ENCODE peak calls at places on chromosomes 11 and 22, in nine cellular contexts. N is T-cell, F is HepG2, P is lung microvascular endothelial cell, E is endothelial cell, W is Daoy, Z is GM06990, A is sigmoid colon, Y is NCI-H187. I is an unnamed sample.

GRCh38 chr11:86774422-86774821 is 25.9 kb upstream of the PRSS23 start:
- DNase-seq in N (no peak), F (no peak), P (no peak), E (no peak), W (no peak), Z (no peak), A (no peak), Y (no peak), I (no peak)

GRCh38 chr11:2533642-2534115 is 88.9 kb downstream of the KCNQ1 start:
- DNase-seq in N (peak; percentile 31), F (peak; percentile 85), P (peak; percentile 43), E (peak; percentile 77), W (peak; percentile 95), Z (peak; percentile 41), A (peak; percentile 86), Y (no peak), I (peak; percentile 85)

GRCh38 chr11:109521571-109522086 is 99.6 kb downstream of the C11orf87 start:
- DNase-seq in N (no peak), F (no peak), P (no peak), E (no peak), W (no peak), Z (no peak), A (no peak), Y (no peak), I (no peak)

GRCh38 chr11:2772544-2773031 is 72.8 kb upstream of the KCNQ1OT1 start:
- DNase-seq in N (no peak), F (no peak), P (no peak), E (peak; percentile 1), W (peak; percentile 75), Z (no peak), A (no peak), Y (no peak), I (peak; percentile 60)

GRCh38 chr22:49449811-49450386 is 377.8 kb downstream of the BRD1 start:
- DNase-seq in N (no peak), F (no peak), P (no peak), E (no peak), W (peak; percentile 67), Z (no peak), A (no peak), Y (peak; percentile 33), I (no peak)

GRCh38 chr11:70255717-70256116 is 14.8 kb upstream of the PPFIA1 start:
- DNase-seq in N (no peak), F (no peak), P (no peak), E (no peak), W (no peak), Z (no peak), A (no peak), Y (no peak), I (no peak)

GRCh38 chr11:77668760-77669159 is 31.2 kb upstream of the CLNS1A start:
- DNase-seq in N (no peak), F (no peak), P (no peak), E (no peak), W (no peak), Z (no peak), A (no peak), Y (no peak), I (no peak)

GRCh38 chr11:125199915-125200314 is 35.4 kb downstream of the PKNOX2 start:
- DNase-seq in N (no peak), F (no peak), P (no peak), E (no peak), W (no peak), Z (no peak), A (no peak), Y (no peak), I (peak; percentile 24)

GRCh38 chr11:122440783-122441701 is 214.5 kb upstream of the UBASH3B start:
- DNase-seq in N (no peak), F (no peak), P (no peak), E (peak; percentile 42), W (peak; percentile 30), Z (no peak), A (peak; percentile 68), Y (peak; percentile 1), I (no peak)

GRCh38 chr11:100004541-100004940 is 682.5 kb upstream of the ARHGAP42 start:
- DNase-seq in N (no peak), F (no peak), P (no peak), E (no peak), W (no peak), Z (no peak), A (no peak), Y (no peak), I (no peak)

GRCh38 chr11:122748968-122749687 is 89.2 kb upstream of the CRTAM start:
- DNase-seq in N (peak; percentile 30), F (no peak), P (peak; percentile 37), E (no peak), W (peak; percentile 87), Z (peak; percentile 45), A (peak; percentile 78), Y (no peak), I (no peak)

GRCh38 chr11:125797641-125798040 is 9.7 kb downstream of the PATE3 start:
- DNase-seq in N (no peak), F (no peak), P (no peak), E (no peak), W (no peak), Z (no peak), A (no peak), Y (no peak), I (peak; percentile 38)

GRCh38 chr22:50613291-50613981 is 12.8 kb downstream of the MAPK8IP2 start:
- DNase-seq in N (no peak), F (peak; percentile 71), P (no peak), E (no peak), W (no peak), Z (no peak), A (no peak), Y (no peak), I (peak; percentile 69)

GRCh38 chr11:12914401-12914912 is 94.7 kb upstream of the RASSF10 start:
- DNase-seq in N (no peak), F (no peak), P (peak; percentile 19), E (peak; percentile 78), W (peak; percentile 9), Z (no peak), A (peak; percentile 92), Y (peak; percentile 19), I (no peak)

GRCh38 chr11:534592-535518 is 521 bp downstream of the HRAS start:
- DNase-seq in N (peak; percentile 33), F (no peak), P (peak; percentile 47), E (peak; percentile 18), W (no peak), Z (peak; percentile 64), A (no peak), Y (no peak), I (peak; percentile 89)

GRCh38 chr22:32473388-32473952 is 1.1 kb upstream of the FBXO7 start:
- DNase-seq in N (peak; percentile 48), F (peak; percentile 76), P (peak; percentile 77), E (peak; percentile 41), W (peak; percentile 55), Z (no peak), A (no peak), Y (peak; percentile 14), I (no peak)

GRCh38 chr11:131691558-131692041 is 321.2 kb downstream of the NTM start:
- DNase-seq in N (no peak), F (no peak), P (peak; percentile 40), E (peak; percentile 83), W (peak; percentile 71), Z (peak; percentile 46), A (no peak), Y (peak; percentile 3), I (no peak)

GRCh38 chr22:26259510-26259909 is 90.2 kb downstream of the SEZ6L start:
- DNase-seq in N (no peak), F (peak; percentile 30), P (peak; percentile 36), E (peak; percentile 68), W (peak; percentile 46), Z (no peak), A (no peak), Y (no peak), I (no peak)

GRCh38 chr22:49827853-49828598 is at the start of gene BRD1:
- DNase-seq in N (peak; percentile 55), F (no peak), P (peak; percentile 85), E (peak; percentile 62), W (peak; percentile 76), Z (peak; percentile 76), A (no peak), Y (peak; percentile 1), I (peak; percentile 94)

GRCh38 chr11:17640493-17641164 is 78.7 kb upstream of the MYOD1 start:
- DNase-seq in N (no peak), F (no peak), P (no peak), E (no peak), W (no peak), Z (no peak), A (no peak), Y (no peak), I (no peak)

GRCh38 chr11:130088909-130089668 is 19.4 kb downstream of the APLP2 start:
- DNase-seq in N (no peak), F (no peak), P (peak; percentile 41), E (no peak), W (no peak), Z (no peak), A (no peak), Y (no peak), I (no peak)

GRCh38 chr11:64599698-64600211 is 8.7 kb downstream of the SLC22A12 start:
- DNase-seq in N (no peak), F (no peak), P (no peak), E (no peak), W (no peak), Z (no peak), A (no peak), Y (no peak), I (no peak)

GRCh38 chr11:3196161-3197043 is 22.2 kb downstream of the MRGPRG start:
- DNase-seq in N (no peak), F (no peak), P (no peak), E (no peak), W (no peak), Z (no peak), A (peak; percentile 52), Y (no peak), I (peak; percentile 75)

GRCh38 chr11:96524475-96524874 is 134.7 kb downstream of the JRKL start:
- DNase-seq in N (no peak), F (no peak), P (no peak), E (no peak), W (no peak), Z (no peak), A (no peak), Y (no peak), I (no peak)

GRCh38 chr11:8063319-8063718 is 17.7 kb upstream of the TUB start:
- DNase-seq in N (no peak), F (no peak), P (no peak), E (no peak), W (no peak), Z (no peak), A (peak; percentile 85), Y (no peak), I (no peak)

GRCh38 chr11:102600666-102601065 is 24.5 kb downstream of the MMP20 start:
- DNase-seq in N (no peak), F (peak; percentile 36), P (no peak), E (no peak), W (no peak), Z (no peak), A (no peak), Y (no peak), I (no peak)

GRCh38 chr11:57983211-57983610 is 40.5 kb upstream of the OR9Q1 start:
- DNase-seq in N (no peak), F (no peak), P (no peak), E (no peak), W (no peak), Z (no peak), A (no peak), Y (no peak), I (no peak)

GRCh38 chr11:44804449-44805151 is 77.8 kb downstream of the TSPAN18 start:
- DNase-seq in N (no peak), F (no peak), P (no peak), E (no peak), W (no peak), Z (no peak), A (no peak), Y (no peak), I (peak; percentile 67)

GRCh38 chr22:42323971-42324370 is 53.5 kb upstream of the TCF20 start:
- DNase-seq in N (no peak), F (no peak), P (no peak), E (no peak), W (no peak), Z (no peak), A (no peak), Y (no peak), I (no peak)

GRCh38 chr11:17401316-17401715 is 12.9 kb upstream of the KCNJ11 start:
- DNase-seq in N (no peak), F (no peak), P (no peak), E (no peak), W (no peak), Z (no peak), A (no peak), Y (no peak), I (no peak)

GRCh38 chr22:31616315-31616980 is 45.6 kb downstream of the PISD start:
- DNase-seq in N (no peak), F (peak; percentile 31), P (no peak), E (no peak), W (no peak), Z (peak; percentile 59), A (no peak), Y (no peak), I (peak; percentile 85)